ENCODE peak calls at places on chromosomes 16 and 17, in nine cellular contexts. P, N, R, E, Q, O, S, W and A are unnamed samples.

GRCh38 chr16:51035110-51035498 is 116.0 kb downstream of the SALL1 start:
- DNase-seq in P (no peak), N (no peak), R (peak), E (no peak), Q (no peak), O (no peak), S (no peak), W (no peak), A (no peak)

GRCh38 chr16:17304124-17304813 is 166.5 kb downstream of the XYLT1 start:
- DNase-seq in P (no peak), N (no peak), R (no peak), E (no peak), Q (no peak), O (no peak), S (no peak), W (no peak), A (no peak)

GRCh38 chr17:33072421-33073175 is 81.0 kb downstream of the SPACA3 start:
- DNase-seq in P (no peak), N (no peak), R (peak), E (no peak), Q (no peak), O (no peak), S (no peak), W (no peak), A (no peak)

GRCh38 chr17:45149669-45150603 is 1.7 kb downstream of the HEXIM1 start:
- DNase-seq in P (peak), N (peak), R (peak), E (no peak), Q (no peak), O (peak), S (no peak), W (no peak), A (peak)

GRCh38 chr17:10357768-10358167 is 15.0 kb downstream of the MYH13 start:
- DNase-seq in P (peak), N (peak), R (no peak), E (peak), Q (no peak), O (no peak), S (no peak), W (no peak), A (no peak)

GRCh38 chr16:30533748-30534367 is 800 bp downstream of the ZNF747 start:
- DNase-seq in P (no peak), N (no peak), R (no peak), E (no peak), Q (no peak), O (no peak), S (no peak), W (no peak), A (no peak)

GRCh38 chr17:77374170-77374936 is 233.6 kb downstream of the SEC14L1 start:
- DNase-seq in P (peak), N (peak), R (peak), E (peak), Q (peak), O (peak), S (no peak), W (no peak), A (peak)

GRCh38 chr16:67882374-67883145 is 2.1 kb upstream of the NRN1L start:
- DNase-seq in P (no peak), N (no peak), R (no peak), E (no peak), Q (no peak), O (peak), S (no peak), W (no peak), A (no peak)

GRCh38 chr17:444879-445454 is 92.4 kb upstream of the RPH3AL start:
- DNase-seq in P (no peak), N (no peak), R (no peak), E (no peak), Q (no peak), O (no peak), S (no peak), W (no peak), A (no peak)

GRCh38 chr17:43831633-43832032 is 1.3 kb downstream of the MPP3 start:
- DNase-seq in P (no peak), N (no peak), R (no peak), E (no peak), Q (no peak), O (peak), S (no peak), W (no peak), A (no peak)

GRCh38 chr17:62892870-62893338 is 73.1 kb upstream of the TANC2 start:
- DNase-seq in P (peak), N (peak), R (peak), E (no peak), Q (no peak), O (peak), S (peak), W (no peak), A (peak)

GRCh38 chr16:15864939-15865338 is 8.1 kb upstream of the MYH11 start:
- DNase-seq in P (no peak), N (no peak), R (no peak), E (no peak), Q (no peak), O (no peak), S (no peak), W (no peak), A (no peak)

GRCh38 chr17:17557796-17558195 is 33.7 kb downstream of the PEMT start:
- DNase-seq in P (no peak), N (no peak), R (no peak), E (no peak), Q (no peak), O (no peak), S (no peak), W (no peak), A (no peak)

GRCh38 chr17:78000351-78000750 is 41.8 kb downstream of the TNRC6C start:
- DNase-seq in P (no peak), N (peak), R (no peak), E (no peak), Q (no peak), O (no peak), S (peak), W (no peak), A (peak)

GRCh38 chr16:16966439-16966838 is 504.3 kb downstream of the XYLT1 start:
- DNase-seq in P (no peak), N (no peak), R (no peak), E (no peak), Q (no peak), O (no peak), S (no peak), W (no peak), A (no peak)

GRCh38 chr16:10937068-10937859 is 5.0 kb downstream of the DEXI start:
- DNase-seq in P (no peak), N (no peak), R (no peak), E (no peak), Q (no peak), O (no peak), S (no peak), W (no peak), A (no peak)

GRCh38 chr17:50946891-50947843 is 81.0 kb upstream of the TOB1 start:
- DNase-seq in P (no peak), N (no peak), R (no peak), E (peak), Q (no peak), O (no peak), S (no peak), W (no peak), A (no peak)

GRCh38 chr17:74698069-74698468 is 14.7 kb downstream of the CD300LF start:
- DNase-seq in P (no peak), N (no peak), R (no peak), E (no peak), Q (no peak), O (no peak), S (no peak), W (no peak), A (no peak)

GRCh38 chr16:11047057-11047456 is 102.7 kb downstream of the CLEC16A start:
- DNase-seq in P (no peak), N (peak), R (no peak), E (no peak), Q (no peak), O (no peak), S (no peak), W (no peak), A (peak)

GRCh38 chr16:57252148-57252721 is 7.2 kb downstream of the ARL2BP start:
- DNase-seq in P (no peak), N (no peak), R (no peak), E (no peak), Q (no peak), O (no peak), S (no peak), W (no peak), A (no peak)

GRCh38 chr16:83365166-83365565 is 442.6 kb upstream of the HSBP1 start:
- DNase-seq in P (no peak), N (no peak), R (no peak), E (no peak), Q (no peak), O (no peak), S (no peak), W (no peak), A (peak)